ENCODE peak calls at places on chromosome 6, in six cellular contexts. I is stimulated activated CD4-positive, alpha-beta T cell treated with anti-CD3 and anti-CD28 coated beads, Interleukin-12 subunit alpha, Interleukin-12 subunit beta, amount 100 ng/mL, for 4 hours; W is NCI-H345; K is non-pigmented ciliary epithelial cell; F is NCI-H748 treated with DMSO at 0.1 percent for 48 hours; J is fibroblast of the conjunctiva. B is an unnamed sample.

GRCh38 chr6:140538926-140539325 is 1164.5 kb upstream of the CITED2 start:
- DNase-seq in I (no peak), W (no peak), K (no peak), F (no peak), J (no peak), B (no peak)

GRCh38 chr6:107318100-107318736 is 141.1 kb downstream of the PDSS2 start:
- DNase-seq in I (peak), W (peak), K (no peak), F (peak), J (peak), B (peak)

GRCh38 chr6:66478705-66479104 is 771.7 kb upstream of the EYS start:
- DNase-seq in I (no peak), W (no peak), K (no peak), F (no peak), J (no peak), B (no peak)

GRCh38 chr6:127190552-127190951 is 72.1 kb downstream of the RSPO3 start:
- DNase-seq in I (no peak), W (no peak), K (no peak), F (no peak), J (peak), B (no peak)

GRCh38 chr6:27592481-27593199 is 119.7 kb upstream of the ZNF184 start:
- DNase-seq in I (peak), W (peak), K (peak), F (peak), J (no peak), B (peak)

GRCh38 chr6:81465859-81466258 is 286.6 kb downstream of the TENT5A start:
- DNase-seq in I (no peak), W (no peak), K (peak), F (peak), J (no peak), B (no peak)

GRCh38 chr6:29958046-29958445 is 15.7 kb downstream of the HLA-A start:
- DNase-seq in I (no peak), W (no peak), K (no peak), F (no peak), J (no peak), B (no peak)

GRCh38 chr6:52746213-52746612 is 17.1 kb downstream of the GSTA2 start:
- DNase-seq in I (no peak), W (no peak), K (no peak), F (no peak), J (no peak), B (no peak)

GRCh38 chr6:130288065-130288464 is 65.3 kb upstream of the SAMD3 start:
- DNase-seq in I (no peak), W (no peak), K (no peak), F (no peak), J (peak), B (no peak)

GRCh38 chr6:118706702-118707101 is 55.3 kb upstream of the CEP85L start:
- DNase-seq in I (no peak), W (no peak), K (no peak), F (no peak), J (no peak), B (no peak)

GRCh38 chr6:10184408-10185187 is 230.3 kb downstream of the TFAP2A start:
- DNase-seq in I (no peak), W (no peak), K (no peak), F (no peak), J (no peak), B (no peak)

GRCh38 chr6:162856885-162857284 is 129.1 kb downstream of the PACRG start:
- DNase-seq in I (no peak), W (no peak), K (peak), F (peak), J (peak), B (peak)

GRCh38 chr6:2630362-2630761 is 120.4 kb downstream of the MYLK4 start:
- DNase-seq in I (no peak), W (no peak), K (peak), F (no peak), J (peak), B (no peak)

GRCh38 chr6:159169193-159169555 is at the start of gene FNDC1:
- DNase-seq in I (peak), W (peak), K (no peak), F (no peak), J (no peak), B (no peak)

GRCh38 chr6:157954150-157955117 is 27.2 kb upstream of the SYNJ2 start:
- DNase-seq in I (no peak), W (no peak), K (no peak), F (peak), J (no peak), B (no peak)

GRCh38 chr6:115947964-115948541 is 112.6 kb downstream of the FRK start:
- DNase-seq in I (no peak), W (no peak), K (no peak), F (no peak), J (no peak), B (no peak)

GRCh38 chr6:136173519-136174507 is 76.3 kb downstream of the MTFR2 start:
- DNase-seq in I (no peak), W (no peak), K (peak), F (no peak), J (no peak), B (no peak)

GRCh38 chr6:87682310-87682709 is 19.7 kb downstream of the AKIRIN2 start:
- DNase-seq in I (no peak), W (no peak), K (no peak), F (no peak), J (no peak), B (no peak)

GRCh38 chr6:160327981-160328380 is 20.2 kb upstream of the SLC22A3 start:
- DNase-seq in I (no peak), W (no peak), K (no peak), F (no peak), J (no peak), B (no peak)

GRCh38 chr6:8707956-8708772 is 272.8 kb upstream of the SLC35B3 start:
- DNase-seq in I (no peak), W (peak), K (peak), F (peak), J (peak), B (peak)

GRCh38 chr6:150328744-150329400 is 39.9 kb upstream of the IYD start:
- DNase-seq in I (no peak), W (no peak), K (no peak), F (no peak), J (no peak), B (peak)

GRCh38 chr6:98816799-98817198 is 17.6 kb upstream of the POU3F2 start:
- DNase-seq in I (no peak), W (no peak), K (no peak), F (no peak), J (no peak), B (no peak)